ENCODE peak calls at places on chromosome 19, in ten cellular contexts. One of them, this sample, is unnamed.

GRCh38 chr19:53908106-53908932 is 759 bp upstream of the CACNG7 start:
- DNase-seq in lung microvascular endothelial cell: peak; percentile 56
- DNase-seq in NCI-H774: no peak
- DNase-seq in IMR-90: peak; percentile 40
- DNase-seq in hepatic stellate cell: peak; percentile 67
- DNase-seq in activated naive CD8-positive, alpha-beta T cell treated with anti-CD3 and anti-CD28 coated beads, Interleukin-2, amount 50 U/mL, for 16 hours: peak; percentile 9
- DNase-seq in left cardiac atrium: peak; percentile 55
- DNase-seq in left ventricle myocardium inferior: no peak
- DNase-seq in cardiac muscle cell: peak; percentile 71
- DNase-seq in breast epithelium: no peak
- DNase-seq in this sample: peak; percentile 79

GRCh38 chr19:53907193-53907581 is 1.9 kb upstream of the CACNG7 start:
- DNase-seq in lung microvascular endothelial cell: no peak
- DNase-seq in NCI-H774: no peak
- DNase-seq in IMR-90: no peak
- DNase-seq in hepatic stellate cell: no peak
- DNase-seq in activated naive CD8-positive, alpha-beta T cell treated with anti-CD3 and anti-CD28 coated beads, Interleukin-2, amount 50 U/mL, for 16 hours: no peak
- DNase-seq in left cardiac atrium: no peak
- DNase-seq in left ventricle myocardium inferior: no peak
- DNase-seq in cardiac muscle cell: no peak
- DNase-seq in breast epithelium: no peak
- DNase-seq in this sample: no peak

GRCh38 chr19:8662263-8662662 is 31.8 kb downstream of the NFILZ start:
- DNase-seq in lung microvascular endothelial cell: no peak
- DNase-seq in NCI-H774: no peak
- DNase-seq in IMR-90: no peak
- DNase-seq in hepatic stellate cell: no peak
- DNase-seq in activated naive CD8-positive, alpha-beta T cell treated with anti-CD3 and anti-CD28 coated beads, Interleukin-2, amount 50 U/mL, for 16 hours: no peak
- DNase-seq in left cardiac atrium: no peak
- DNase-seq in left ventricle myocardium inferior: no peak
- DNase-seq in cardiac muscle cell: no peak
- DNase-seq in breast epithelium: no peak
- DNase-seq in this sample: no peak

GRCh38 chr19:29211562-29212416 is 1.2 kb downstream of the UQCRFS1 start:
- DNase-seq in lung microvascular endothelial cell: peak; percentile 44
- DNase-seq in NCI-H774: no peak
- DNase-seq in IMR-90: peak; percentile 12
- DNase-seq in hepatic stellate cell: peak; percentile 22
- DNase-seq in activated naive CD8-positive, alpha-beta T cell treated with anti-CD3 and anti-CD28 coated beads, Interleukin-2, amount 50 U/mL, for 16 hours: no peak
- DNase-seq in left cardiac atrium: no peak
- DNase-seq in left ventricle myocardium inferior: no peak
- DNase-seq in cardiac muscle cell: peak; percentile 17
- DNase-seq in breast epithelium: no peak
- DNase-seq in this sample: no peak

GRCh38 chr19:18262917-18263316 is 11.3 kb downstream of the IQCN start:
- DNase-seq in lung microvascular endothelial cell: no peak
- DNase-seq in NCI-H774: no peak
- DNase-seq in IMR-90: no peak
- DNase-seq in hepatic stellate cell: peak; percentile 76
- DNase-seq in activated naive CD8-positive, alpha-beta T cell treated with anti-CD3 and anti-CD28 coated beads, Interleukin-2, amount 50 U/mL, for 16 hours: no peak
- DNase-seq in left cardiac atrium: peak; percentile 18
- DNase-seq in left ventricle myocardium inferior: no peak
- DNase-seq in cardiac muscle cell: no peak
- DNase-seq in breast epithelium: no peak
- DNase-seq in this sample: no peak

GRCh38 chr19:18021121-18021755 is 13.3 kb downstream of the ARRDC2 start:
- DNase-seq in lung microvascular endothelial cell: peak; percentile 99
- DNase-seq in NCI-H774: no peak
- DNase-seq in IMR-90: peak; percentile 88
- DNase-seq in hepatic stellate cell: peak; percentile 90
- DNase-seq in activated naive CD8-positive, alpha-beta T cell treated with anti-CD3 and anti-CD28 coated beads, Interleukin-2, amount 50 U/mL, for 16 hours: no peak
- DNase-seq in left cardiac atrium: peak; percentile 92
- DNase-seq in left ventricle myocardium inferior: peak; percentile 91
- DNase-seq in cardiac muscle cell: no peak
- DNase-seq in breast epithelium: peak; percentile 83
- DNase-seq in this sample: peak; percentile 57

GRCh38 chr19:48274938-48275337 is 5.1 kb downstream of the ZNF114 start:
- DNase-seq in lung microvascular endothelial cell: no peak
- DNase-seq in NCI-H774: no peak
- DNase-seq in IMR-90: no peak
- DNase-seq in hepatic stellate cell: no peak
- DNase-seq in activated naive CD8-positive, alpha-beta T cell treated with anti-CD3 and anti-CD28 coated beads, Interleukin-2, amount 50 U/mL, for 16 hours: no peak
- DNase-seq in left cardiac atrium: no peak
- DNase-seq in left ventricle myocardium inferior: no peak
- DNase-seq in cardiac muscle cell: no peak
- DNase-seq in breast epithelium: no peak
- DNase-seq in this sample: no peak

GRCh38 chr19:3788991-3789778 is 3.0 kb upstream of the MATK start:
- DNase-seq in lung microvascular endothelial cell: no peak
- DNase-seq in NCI-H774: no peak
- DNase-seq in IMR-90: no peak
- DNase-seq in hepatic stellate cell: no peak
- DNase-seq in activated naive CD8-positive, alpha-beta T cell treated with anti-CD3 and anti-CD28 coated beads, Interleukin-2, amount 50 U/mL, for 16 hours: no peak
- DNase-seq in left cardiac atrium: no peak
- DNase-seq in left ventricle myocardium inferior: no peak
- DNase-seq in cardiac muscle cell: no peak
- DNase-seq in breast epithelium: no peak
- DNase-seq in this sample: no peak

GRCh38 chr19:15464394-15465385 is at the start of gene RASAL3:
- DNase-seq in lung microvascular endothelial cell: peak; percentile 43
- DNase-seq in NCI-H774: no peak
- DNase-seq in IMR-90: no peak
- DNase-seq in hepatic stellate cell: no peak
- DNase-seq in activated naive CD8-positive, alpha-beta T cell treated with anti-CD3 and anti-CD28 coated beads, Interleukin-2, amount 50 U/mL, for 16 hours: no peak
- DNase-seq in left cardiac atrium: no peak
- DNase-seq in left ventricle myocardium inferior: no peak
- DNase-seq in cardiac muscle cell: no peak
- DNase-seq in breast epithelium: no peak
- DNase-seq in this sample: no peak

GRCh38 chr19:45152504-45153338 is 8.1 kb downstream of the NKPD1 start:
- DNase-seq in lung microvascular endothelial cell: peak; percentile 63
- DNase-seq in NCI-H774: no peak
- DNase-seq in IMR-90: peak; percentile 40
- DNase-seq in hepatic stellate cell: no peak
- DNase-seq in activated naive CD8-positive, alpha-beta T cell treated with anti-CD3 and anti-CD28 coated beads, Interleukin-2, amount 50 U/mL, for 16 hours: no peak
- DNase-seq in left cardiac atrium: peak; percentile 76
- DNase-seq in left ventricle myocardium inferior: peak; percentile 49
- DNase-seq in cardiac muscle cell: no peak
- DNase-seq in breast epithelium: peak; percentile 50
- DNase-seq in this sample: peak; percentile 72

GRCh38 chr19:49188626-49189200 is 31.1 kb downstream of the TRPM4 start:
- DNase-seq in lung microvascular endothelial cell: no peak
- DNase-seq in NCI-H774: no peak
- DNase-seq in IMR-90: no peak
- DNase-seq in hepatic stellate cell: no peak
- DNase-seq in activated naive CD8-positive, alpha-beta T cell treated with anti-CD3 and anti-CD28 coated beads, Interleukin-2, amount 50 U/mL, for 16 hours: no peak
- DNase-seq in left cardiac atrium: no peak
- DNase-seq in left ventricle myocardium inferior: no peak
- DNase-seq in cardiac muscle cell: no peak
- DNase-seq in breast epithelium: no peak
- DNase-seq in this sample: no peak

GRCh38 chr19:46211201-46211881 is 18.2 kb upstream of the IGFL1 start:
- DNase-seq in lung microvascular endothelial cell: peak; percentile 77
- DNase-seq in NCI-H774: no peak
- DNase-seq in IMR-90: no peak
- DNase-seq in hepatic stellate cell: no peak
- DNase-seq in activated naive CD8-positive, alpha-beta T cell treated with anti-CD3 and anti-CD28 coated beads, Interleukin-2, amount 50 U/mL, for 16 hours: no peak
- DNase-seq in left cardiac atrium: peak; percentile 30
- DNase-seq in left ventricle myocardium inferior: no peak
- DNase-seq in cardiac muscle cell: peak; percentile 49
- DNase-seq in breast epithelium: peak; percentile 93
- DNase-seq in this sample: peak; percentile 17